ENCODE peak calls at places on chromosomes 3 and 15, in eight cellular contexts. R is CD4-positive, alpha-beta T cell; Q is A549; W is pancreas; H is H9; C is memory B cell; T is AG10803; J is M059J. B is an unnamed sample.

GRCh38 chr15:85977586-85977985 is 102.1 kb upstream of the AGBL1 start:
- DNase-seq in R (no peak), Q (no peak), W (no peak), H (no peak), C (no peak), T (no peak), J (no peak), B (no peak)

GRCh38 chr3:115401298-115401697 is 222.0 kb upstream of the GAP43 start:
- DNase-seq in R (no peak), Q (no peak), W (no peak), H (no peak), C (no peak), T (peak; percentile 90), J (peak; percentile 81), B (no peak)

GRCh38 chr3:57803647-57804081 is 47.6 kb downstream of the SLMAP start:
- DNase-seq in R (no peak), Q (peak; percentile 52), W (peak; percentile 43), H (no peak), C (no peak), T (peak; percentile 87), J (peak; percentile 95), B (no peak)

GRCh38 chr3:134464693-134465385 is 20.9 kb downstream of the ANAPC13 start:
- DNase-seq in R (no peak), Q (no peak), W (no peak), H (peak; percentile 47), C (no peak), T (peak; percentile 77), J (no peak), B (no peak)

GRCh38 chr15:59274126-59274970 is 67.7 kb downstream of the LDHAL6B start:
- DNase-seq in R (no peak), Q (no peak), W (no peak), H (no peak), C (no peak), T (peak; percentile 58), J (peak; percentile 84), B (no peak)

GRCh38 chr3:20039765-20040475 is at the start of gene KAT2B:
- DNase-seq in R (peak; percentile 85), Q (peak; percentile 86), W (peak; percentile 82), H (peak; percentile 64), C (peak; percentile 87), T (peak; percentile 60), J (peak; percentile 61), B (no peak)

GRCh38 chr3:37494206-37494605 is 319.8 kb upstream of the LRRFIP2 start:
- DNase-seq in R (no peak), Q (no peak), W (no peak), H (no peak), C (no peak), T (peak; percentile 54), J (no peak), B (no peak)

GRCh38 chr3:174431717-174432116 is 427.4 kb upstream of the NAALADL2 start:
- DNase-seq in R (no peak), Q (no peak), W (no peak), H (no peak), C (no peak), T (no peak), J (peak; percentile 39), B (no peak)

GRCh38 chr3:18258492-18258891 is 166.6 kb downstream of the SATB1 start:
- DNase-seq in R (no peak), Q (no peak), W (no peak), H (no peak), C (no peak), T (no peak), J (no peak), B (no peak)

GRCh38 chr3:191280111-191280510 is 49.1 kb upstream of the CCDC50 start:
- DNase-seq in R (no peak), Q (no peak), W (no peak), H (no peak), C (no peak), T (no peak), J (no peak), B (no peak)

GRCh38 chr15:89361451-89362202 is 27.0 kb upstream of the POLG start:
- DNase-seq in R (peak; percentile 65), Q (peak; percentile 96), W (peak; percentile 64), H (peak; percentile 89), C (peak; percentile 58), T (peak; percentile 49), J (peak; percentile 57), B (no peak)

GRCh38 chr3:48130321-48130881 is 57.8 kb downstream of the CDC25A start:
- DNase-seq in R (no peak), Q (no peak), W (peak; percentile 25), H (no peak), C (no peak), T (peak; percentile 79), J (peak; percentile 84), B (no peak)

GRCh38 chr15:31278544-31279220 is 48.0 kb upstream of the KLF13 start:
- DNase-seq in R (no peak), Q (no peak), W (no peak), H (no peak), C (peak; percentile 7), T (no peak), J (no peak), B (no peak)

GRCh38 chr3:184168363-184169120 is 6.1 kb upstream of the AP2M1 start:
- DNase-seq in R (no peak), Q (no peak), W (no peak), H (no peak), C (no peak), T (peak; percentile 62), J (peak; percentile 86), B (no peak)

GRCh38 chr3:72485649-72486048 is 362.6 kb downstream of the SHQ1 start:
- DNase-seq in R (no peak), Q (no peak), W (no peak), H (no peak), C (no peak), T (peak; percentile 82), J (no peak), B (no peak)

GRCh38 chr3:36408146-36408545 is 27.8 kb downstream of the STAC start:
- DNase-seq in R (no peak), Q (peak; percentile 3), W (no peak), H (no peak), C (no peak), T (no peak), J (no peak), B (no peak)

GRCh38 chr3:5186089-5186853 is 1.2 kb upstream of the EDEM1 start:
- DNase-seq in R (no peak), Q (no peak), W (no peak), H (no peak), C (no peak), T (no peak), J (no peak), B (no peak)

B was measured in cerebellar nuclear complex.